ENCODE peak calls at places on chromosomes 1 and 21, in five cellular contexts. O is upper lobe of right lung, X is spleen, N is body of pancreas, B is brain microvascular endothelial cell. I is an unnamed sample.

GRCh38 chr1:214827883-214828282 is 224.9 kb downstream of the CENPF start:
- DNase-seq in X (no peak), O (no peak), B (no peak), N (no peak), I (no peak)

GRCh38 chr1:206470692-206471414 is 577 bp downstream of the IKBKE start:
- DNase-seq in N (peak; percentile 44), X (peak; percentile 86), B (peak; percentile 73), O (peak; percentile 66), I (peak; percentile 60)

GRCh38 chr1:4585705-4586104 is 68.7 kb upstream of the AJAP1 start:
- DNase-seq in N (no peak), X (no peak), O (no peak), B (no peak), I (no peak)

GRCh38 chr1:223225481-223225880 is 82.4 kb upstream of the TLR5 start:
- DNase-seq in B (no peak), O (no peak), N (no peak), X (no peak), I (no peak)

GRCh38 chr1:237672748-237673147 is 218.0 kb downstream of the ZP4 start:
- DNase-seq in N (no peak), X (no peak), O (no peak), B (no peak), I (no peak)

GRCh38 chr1:162387226-162388082 is 5.9 kb downstream of the C1orf226 start:
- DNase-seq in B (no peak), O (no peak), N (no peak), X (no peak), I (no peak)

GRCh38 chr1:31583995-31584868 is 7.9 kb downstream of the TINAGL1 start:
- DNase-seq in B (peak; percentile 66), N (peak; percentile 88), X (peak; percentile 85), O (peak; percentile 85), I (no peak)

GRCh38 chr1:186804669-186805068 is 24.1 kb upstream of the PLA2G4A start:
- DNase-seq in B (no peak), N (no peak), O (no peak), X (no peak), I (no peak)

GRCh38 chr1:27727126-27727525 is 1.4 kb downstream of the FAM76A start:
- DNase-seq in B (peak; percentile 18), X (no peak), N (no peak), O (no peak), I (peak; percentile 11)

GRCh38 chr1:241408170-241408569 is 51.2 kb upstream of the RGS7 start:
- DNase-seq in B (peak; percentile 48), N (no peak), X (no peak), O (no peak), I (peak; percentile 20)

GRCh38 chr1:168042362-168042761 is 94.4 kb downstream of the GPR161 start:
- DNase-seq in O (no peak), N (no peak), B (no peak), X (no peak), I (no peak)

GRCh38 chr1:230191079-230191478 is 124.0 kb downstream of the GALNT2 start:
- DNase-seq in X (no peak), O (no peak), N (peak; percentile 79), B (peak; percentile 83), I (no peak)

GRCh38 chr1:173529106-173529505 is 52.0 kb downstream of the PRDX6 start:
- DNase-seq in B (no peak), O (no peak), X (no peak), N (no peak), I (no peak)

GRCh38 chr1:2255420-2256369 is 27.6 kb downstream of the SKI start:
- DNase-seq in B (peak; percentile 66), N (peak; percentile 54), O (no peak), X (no peak), I (peak; percentile 30)

GRCh38 chr1:178931843-178932551 is 61.1 kb upstream of the ANGPTL1 start:
- DNase-seq in X (peak; percentile 80), N (peak; percentile 68), B (peak; percentile 55), O (no peak), I (no peak)

GRCh38 chr1:29271724-29272123 is 35.4 kb downstream of the PTPRU start:
- DNase-seq in O (peak; percentile 87), X (no peak), N (peak; percentile 71), B (peak; percentile 54), I (peak; percentile 86)

GRCh38 chr1:204619721-204620120 is 65.8 kb downstream of the LRRN2 start:
- DNase-seq in B (no peak), O (no peak), N (no peak), X (no peak), I (no peak)

GRCh38 chr1:2446394-2446793 is 29.7 kb upstream of the PLCH2 start:
- DNase-seq in N (no peak), O (no peak), X (no peak), B (peak; percentile 36), I (no peak)

GRCh38 chr1:153488731-153489130 is 28.3 kb upstream of the S100A7 start:
- DNase-seq in N (peak; percentile 3), B (no peak), O (no peak), X (no peak), I (no peak)

GRCh38 chr1:14878951-14879350 is 274.6 kb upstream of the TMEM51 start:
- DNase-seq in N (peak; percentile 74), O (no peak), B (no peak), X (no peak), I (no peak)

GRCh38 chr1:166282391-166283137 is 115.8 kb upstream of the FAM78B start:
- DNase-seq in N (no peak), B (no peak), O (no peak), X (no peak), I (no peak)

GRCh38 chr21:42429856-42430255 is 26.2 kb downstream of the UBASH3A start:
- DNase-seq in O (no peak), X (no peak), N (no peak), B (no peak), I (no peak)

GRCh38 chr1:228646717-228647522 is 88.4 kb upstream of the RHOU start:
- DNase-seq in O (no peak), X (peak; percentile 78), B (peak; percentile 7), N (no peak), I (peak; percentile 26)

GRCh38 chr1:201614262-201615015 is 75.5 kb downstream of the NAV1 start:
- DNase-seq in B (no peak), X (no peak), N (no peak), O (peak; percentile 69), I (peak; percentile 58)

GRCh38 chr1:110249256-110249655 is 39.1 kb downstream of the KCNC4 start:
- DNase-seq in B (no peak), O (no peak), N (no peak), X (peak; percentile 27), I (no peak)

GRCh38 chr1:173206816-173207595 is at the start of gene TNFSF4:
- DNase-seq in N (no peak), X (peak; percentile 74), B (no peak), O (no peak), I (no peak)

GRCh38 chr1:244502630-244503029 is 41.6 kb downstream of the CATSPERE start:
- DNase-seq in B (no peak), O (no peak), N (no peak), X (no peak), I (no peak)

GRCh38 chr1:23168079-23168461 is 586 bp downstream of the LUZP1 start:
- DNase-seq in B (no peak), O (peak; percentile 73), X (peak; percentile 87), N (peak; percentile 49), I (no peak)

DNA sequence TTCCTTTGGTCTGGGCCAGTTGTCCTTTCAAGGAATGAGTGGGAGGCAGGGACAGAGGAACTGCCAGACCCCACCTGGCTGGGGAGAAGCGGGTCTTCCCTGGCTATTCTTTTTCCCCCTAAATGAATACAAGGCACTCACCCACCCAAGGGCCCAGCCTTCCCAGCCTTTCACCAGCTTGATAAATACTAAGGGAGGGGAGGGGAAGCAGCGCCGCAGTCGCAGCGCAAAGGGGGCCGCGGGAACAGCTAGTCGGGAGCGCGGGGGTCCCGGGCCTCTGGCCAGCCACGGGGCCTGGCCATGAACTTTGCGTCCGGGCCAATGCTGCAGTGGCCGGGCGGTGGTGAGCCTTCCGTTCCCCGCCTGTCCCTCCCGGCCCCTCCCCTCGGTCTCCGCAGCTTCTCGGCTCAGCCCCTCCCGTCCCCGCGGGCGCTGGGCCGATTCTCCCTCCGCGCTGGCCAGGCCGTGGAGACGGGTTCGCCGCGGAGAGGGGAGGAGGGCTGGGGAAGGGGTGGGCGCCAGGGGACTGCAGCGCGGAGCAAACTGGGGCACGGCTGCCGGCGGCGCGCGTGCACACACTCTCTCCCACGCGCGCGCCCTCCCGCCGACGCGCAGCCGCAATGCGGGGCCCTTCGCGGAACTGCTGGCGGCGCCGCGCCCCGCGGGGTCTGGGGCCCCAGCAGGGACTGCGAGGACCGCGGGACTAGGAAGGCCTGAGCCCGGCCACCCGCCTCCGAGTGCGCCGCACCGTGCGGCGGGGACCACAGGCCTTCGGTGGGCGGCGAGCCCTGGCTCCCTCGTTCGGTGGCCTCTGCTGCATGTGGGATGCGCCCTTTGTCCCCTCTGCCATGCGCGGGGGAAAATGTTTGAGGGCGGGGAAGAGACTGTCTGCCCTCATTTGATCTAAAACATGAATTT is 91.0 kb upstream of the VAMP3 start:
- DNase-seq in N (peak; percentile 21), O (peak; percentile 76), B (no peak), X (peak; percentile 86), I (peak; percentile 26)
- H3K27ac ChIP-seq in N (no peak overlapping the region), O (peak overlapping the region; percentile 68), B (no peak overlapping the region), X (peak overlapping the region; percentile 70), I (no peak overlapping the region)

DNA sequence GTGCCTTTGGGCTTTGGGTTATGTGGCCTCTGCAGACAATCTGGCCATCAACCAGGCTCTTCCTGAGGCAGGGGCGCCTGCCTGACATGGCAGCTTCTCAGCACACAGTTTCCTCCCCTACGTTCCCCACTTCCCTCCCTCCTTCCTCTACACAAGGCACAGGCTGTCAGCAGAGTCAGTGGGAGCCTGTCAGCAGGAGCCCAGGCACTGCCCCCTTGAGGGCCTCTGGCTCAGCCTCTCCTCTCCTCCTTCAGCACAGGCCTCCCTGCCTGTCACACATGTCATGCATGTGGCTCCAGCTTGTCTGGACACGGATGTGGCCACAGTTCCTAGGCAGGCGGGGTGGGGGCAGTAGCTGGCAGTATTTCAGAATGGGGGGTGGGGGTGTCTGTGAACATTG is 52.2 kb upstream of the ARTN start:
- DNase-seq in B (no peak), X (no peak), N (no peak), O (no peak), I (no peak)
- TF ChIP-seq CTCF in B (peak; percentile 29), X (no peak), N (no peak), O (no peak), I (no peak)

GRCh38 chr1:64137569-64137936 is 65.9 kb upstream of the UBE2U start:
- DNase-seq in N (no peak), O (no peak), B (no peak), X (no peak), I (no peak)
- H3K27ac ChIP-seq in N (no peak overlapping the region), O (no peak overlapping the region), B (peak overlapping the region; percentile 72), X (no peak overlapping the region), I (no peak overlapping the region)

DNA sequence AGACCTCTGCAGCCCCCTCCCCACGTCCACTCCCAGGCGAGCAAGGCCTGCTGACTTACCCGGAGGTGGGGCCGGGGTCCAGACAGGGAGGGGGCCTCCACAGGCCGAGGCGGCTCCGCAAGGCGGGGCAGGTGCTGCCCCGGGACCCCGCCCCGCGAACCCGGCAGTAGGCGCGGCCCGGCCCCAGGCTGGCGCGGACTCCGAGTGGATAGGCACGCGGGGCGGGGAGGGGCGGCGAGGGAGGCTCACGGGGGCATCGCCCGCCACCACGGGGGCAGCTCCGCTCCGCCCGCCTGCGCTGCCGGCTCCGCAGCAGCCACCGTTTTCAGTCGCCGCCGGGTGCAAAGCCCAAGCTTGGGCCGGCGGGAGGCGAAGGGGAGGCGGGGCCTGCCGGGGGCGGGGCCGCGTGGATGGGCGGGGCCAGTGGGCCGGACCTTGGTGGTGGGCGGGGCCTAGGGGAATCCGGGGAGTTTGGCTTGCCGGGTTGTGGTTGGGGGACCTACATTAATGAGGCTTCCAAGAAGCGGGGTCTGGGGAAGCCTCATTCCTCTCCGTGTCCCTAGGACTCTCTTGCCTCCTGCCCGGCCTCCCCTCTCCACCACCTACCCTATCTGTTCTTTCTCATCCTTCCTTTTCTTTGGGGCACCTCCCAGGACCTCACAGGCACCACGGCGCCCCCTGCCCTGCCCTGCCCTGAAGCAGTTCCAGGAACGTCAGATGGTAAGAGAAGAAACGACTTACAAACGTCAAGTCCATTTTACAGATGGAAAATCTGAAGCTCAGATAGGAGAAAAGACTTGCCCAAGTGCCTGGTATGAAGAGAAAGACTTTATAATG is at the start of gene RIMS3:
- DNase-seq in X (peak; percentile 95), O (peak; percentile 91), B (peak; percentile 10), N (peak; percentile 74), I (peak; percentile 85)
- TF ChIP-seq CTCF in X (no peak), O (no peak), B (no peak), N (peak; percentile 2), I (no peak)

I was measured in RWPE1.